ENCODE peak calls at places on chromosomes 6 and 20, in eight cellular contexts. One of them, this sample, is unnamed.

GRCh38 chr6:117477988-117478852 is 4.3 kb upstream of the DCBLD1 start:
- DNase-seq in stomach: no peak
- DNase-seq in thyroid gland: no peak
- DNase-seq in K562: peak
- DNase-seq in heart left ventricle: no peak
- DNase-seq in spleen: no peak
- DNase-seq in body of pancreas: no peak
- DNase-seq in H54: no peak
- DNase-seq in this sample: peak

GRCh38 chr20:45101333-45101850 is 465 bp upstream of the KCNS1 start:
- DNase-seq in stomach: no peak
- DNase-seq in thyroid gland: no peak
- DNase-seq in K562: no peak
- DNase-seq in heart left ventricle: no peak
- DNase-seq in spleen: no peak
- DNase-seq in body of pancreas: no peak
- DNase-seq in H54: no peak
- DNase-seq in this sample: no peak

GRCh38 chr6:116158641-116159040 is 32.7 kb upstream of the COL10A1 start:
- DNase-seq in stomach: no peak
- DNase-seq in thyroid gland: no peak
- DNase-seq in K562: no peak
- DNase-seq in heart left ventricle: no peak
- DNase-seq in spleen: no peak
- DNase-seq in body of pancreas: no peak
- DNase-seq in H54: no peak
- DNase-seq in this sample: no peak

GRCh38 chr20:41371361-41371760 is 4.7 kb upstream of the EMILIN3 start:
- DNase-seq in stomach: no peak
- DNase-seq in thyroid gland: no peak
- DNase-seq in K562: no peak
- DNase-seq in heart left ventricle: no peak
- DNase-seq in spleen: no peak
- DNase-seq in body of pancreas: no peak
- DNase-seq in H54: no peak
- DNase-seq in this sample: no peak

GRCh38 chr20:6632187-6632586 is 135.3 kb upstream of the BMP2 start:
- DNase-seq in stomach: no peak
- DNase-seq in thyroid gland: peak
- DNase-seq in K562: no peak
- DNase-seq in heart left ventricle: peak
- DNase-seq in spleen: no peak
- DNase-seq in body of pancreas: peak
- DNase-seq in H54: no peak
- DNase-seq in this sample: peak

GRCh38 chr20:41655966-41656685 is 37.9 kb upstream of the CHD6 start:
- DNase-seq in stomach: no peak
- DNase-seq in thyroid gland: no peak
- DNase-seq in K562: no peak
- DNase-seq in heart left ventricle: no peak
- DNase-seq in spleen: no peak
- DNase-seq in body of pancreas: no peak
- DNase-seq in H54: no peak
- DNase-seq in this sample: no peak

GRCh38 chr6:36436466-36436865 is 6.2 kb downstream of the PXT1 start:
- DNase-seq in stomach: no peak
- DNase-seq in thyroid gland: no peak
- DNase-seq in K562: no peak
- DNase-seq in heart left ventricle: no peak
- DNase-seq in spleen: no peak
- DNase-seq in body of pancreas: no peak
- DNase-seq in H54: no peak
- DNase-seq in this sample: no peak

GRCh38 chr6:147150303-147150702 is 53.9 kb upstream of the STXBP5 start:
- DNase-seq in stomach: no peak
- DNase-seq in thyroid gland: no peak
- DNase-seq in K562: no peak
- DNase-seq in heart left ventricle: no peak
- DNase-seq in spleen: no peak
- DNase-seq in body of pancreas: no peak
- DNase-seq in H54: no peak
- DNase-seq in this sample: no peak

GRCh38 chr20:22465622-22466446 is 118.5 kb downstream of the FOXA2 start:
- DNase-seq in stomach: peak
- DNase-seq in thyroid gland: no peak
- DNase-seq in K562: no peak
- DNase-seq in heart left ventricle: no peak
- DNase-seq in spleen: no peak
- DNase-seq in body of pancreas: peak
- DNase-seq in H54: no peak
- DNase-seq in this sample: no peak

GRCh38 chr6:44739163-44739562 is 351.7 kb downstream of the CDC5L start:
- DNase-seq in stomach: no peak
- DNase-seq in thyroid gland: no peak
- DNase-seq in K562: no peak
- DNase-seq in heart left ventricle: no peak
- DNase-seq in spleen: no peak
- DNase-seq in body of pancreas: no peak
- DNase-seq in H54: no peak
- DNase-seq in this sample: no peak

GRCh38 chr6:95690328-95690727 is 113.0 kb downstream of the MANEA start:
- DNase-seq in stomach: no peak
- DNase-seq in thyroid gland: no peak
- DNase-seq in K562: no peak
- DNase-seq in heart left ventricle: no peak
- DNase-seq in spleen: no peak
- DNase-seq in body of pancreas: no peak
- DNase-seq in H54: no peak
- DNase-seq in this sample: no peak

GRCh38 chr6:34056301-34056700 is 89.6 kb downstream of the GRM4 start:
- DNase-seq in stomach: peak
- DNase-seq in thyroid gland: peak
- DNase-seq in K562: peak
- DNase-seq in heart left ventricle: peak
- DNase-seq in spleen: no peak
- DNase-seq in body of pancreas: peak
- DNase-seq in H54: no peak
- DNase-seq in this sample: peak

GRCh38 chr6:122780114-122780513 is 598 bp downstream of the FABP7 start:
- DNase-seq in stomach: no peak
- DNase-seq in thyroid gland: no peak
- DNase-seq in K562: no peak
- DNase-seq in heart left ventricle: no peak
- DNase-seq in spleen: no peak
- DNase-seq in body of pancreas: no peak
- DNase-seq in H54: no peak
- DNase-seq in this sample: no peak

GRCh38 chr6:79544299-79544927 is 7.2 kb upstream of the LCA5 start:
- DNase-seq in stomach: no peak
- DNase-seq in thyroid gland: no peak
- DNase-seq in K562: no peak
- DNase-seq in heart left ventricle: no peak
- DNase-seq in spleen: no peak
- DNase-seq in body of pancreas: no peak
- DNase-seq in H54: no peak
- DNase-seq in this sample: no peak

GRCh38 chr6:10237284-10238043 is 177.4 kb downstream of the TFAP2A start:
- DNase-seq in stomach: no peak
- DNase-seq in thyroid gland: no peak
- DNase-seq in K562: no peak
- DNase-seq in heart left ventricle: no peak
- DNase-seq in spleen: no peak
- DNase-seq in body of pancreas: no peak
- DNase-seq in H54: peak
- DNase-seq in this sample: peak

GRCh38 chr20:13289031-13289430 is 68.0 kb downstream of the ISM1 start:
- DNase-seq in stomach: no peak
- DNase-seq in thyroid gland: no peak
- DNase-seq in K562: no peak
- DNase-seq in heart left ventricle: no peak
- DNase-seq in spleen: no peak
- DNase-seq in body of pancreas: no peak
- DNase-seq in H54: no peak
- DNase-seq in this sample: no peak

GRCh38 chr20:13288357-13288756 is 67.3 kb downstream of the ISM1 start:
- DNase-seq in stomach: no peak
- DNase-seq in thyroid gland: no peak
- DNase-seq in K562: no peak
- DNase-seq in heart left ventricle: no peak
- DNase-seq in spleen: no peak
- DNase-seq in body of pancreas: no peak
- DNase-seq in H54: no peak
- DNase-seq in this sample: no peak

GRCh38 chr20:13292486-13292885 is 71.4 kb downstream of the ISM1 start:
- DNase-seq in stomach: no peak
- DNase-seq in thyroid gland: no peak
- DNase-seq in K562: no peak
- DNase-seq in heart left ventricle: no peak
- DNase-seq in spleen: no peak
- DNase-seq in body of pancreas: no peak
- DNase-seq in H54: no peak
- DNase-seq in this sample: no peak

GRCh38 chr20:13291167-13291566 is 70.1 kb downstream of the ISM1 start:
- DNase-seq in stomach: no peak
- DNase-seq in thyroid gland: no peak
- DNase-seq in K562: no peak
- DNase-seq in heart left ventricle: no peak
- DNase-seq in spleen: no peak
- DNase-seq in body of pancreas: no peak
- DNase-seq in H54: no peak
- DNase-seq in this sample: no peak

GRCh38 chr20:13290724-13291123 is 69.7 kb downstream of the ISM1 start:
- DNase-seq in stomach: no peak
- DNase-seq in thyroid gland: no peak
- DNase-seq in K562: no peak
- DNase-seq in heart left ventricle: no peak
- DNase-seq in spleen: no peak
- DNase-seq in body of pancreas: no peak
- DNase-seq in H54: no peak
- DNase-seq in this sample: no peak
- TF ChIP-seq POLR2A in stomach: no peak
- TF ChIP-seq POLR2A in thyroid gland: no peak
- TF ChIP-seq POLR2A in K562: no peak
- TF ChIP-seq POLR2A in heart left ventricle: no peak
- TF ChIP-seq POLR2A in spleen: no peak
- TF ChIP-seq POLR2A in body of pancreas: no peak
- TF ChIP-seq POLR2A in H54: no peak
- TF ChIP-seq POLR2A in this sample: no peak

DNA sequence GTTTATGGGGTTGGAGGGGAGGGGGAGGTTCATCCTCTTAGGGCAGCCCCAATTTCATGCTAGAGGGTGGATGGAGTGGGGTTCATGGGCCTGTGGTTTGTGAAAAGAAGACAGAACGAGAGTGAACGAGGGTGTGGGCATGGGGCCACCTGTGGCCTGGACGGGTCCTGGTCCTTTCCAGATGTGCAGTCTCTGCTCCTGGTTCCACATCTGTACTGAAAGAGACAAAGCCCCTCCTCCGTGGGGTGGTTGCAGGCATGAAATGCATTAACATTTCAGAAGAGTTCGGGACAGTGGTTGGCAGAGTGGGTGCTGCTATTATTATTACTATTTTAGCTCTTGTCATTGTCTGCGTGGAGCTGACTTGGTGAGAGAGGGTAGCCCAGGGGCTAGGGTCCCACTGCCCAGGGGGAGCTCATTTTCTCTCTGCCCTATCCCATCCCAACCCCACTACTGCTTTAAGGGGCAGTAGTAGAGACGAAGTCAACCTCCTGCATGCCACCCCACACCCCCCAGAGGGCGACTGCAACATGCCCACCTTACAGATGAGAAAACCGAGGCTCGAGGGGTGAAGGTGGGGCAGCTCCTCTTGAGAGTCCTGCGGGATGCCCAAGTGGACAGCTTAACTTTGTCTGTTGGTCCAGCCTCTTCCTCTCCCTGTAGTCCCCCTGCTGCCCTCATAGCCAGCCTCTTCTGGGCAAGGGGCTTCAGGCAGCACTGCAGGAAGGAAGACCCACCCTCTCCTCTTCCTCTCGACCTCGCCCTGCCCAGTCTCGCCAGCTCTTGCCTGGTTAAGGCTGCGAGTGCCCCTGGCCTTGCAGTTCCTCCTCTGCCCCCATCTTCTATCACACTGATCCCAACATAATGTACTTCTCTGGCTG is 8.4 kb downstream of the BPIFB2 start:
- DNase-seq in stomach: no peak
- DNase-seq in thyroid gland: no peak
- DNase-seq in K562: no peak
- DNase-seq in heart left ventricle: no peak
- DNase-seq in spleen: peak
- DNase-seq in body of pancreas: no peak
- DNase-seq in H54: no peak
- DNase-seq in this sample: no peak
- TF ChIP-seq POLR2A in stomach: no peak
- TF ChIP-seq POLR2A in thyroid gland: no peak
- TF ChIP-seq POLR2A in K562: no peak
- TF ChIP-seq POLR2A in heart left ventricle: no peak
- TF ChIP-seq POLR2A in spleen: no peak
- TF ChIP-seq POLR2A in body of pancreas: no peak
- TF ChIP-seq POLR2A in H54: no peak
- TF ChIP-seq POLR2A in this sample: no peak

GRCh38 chr6:30101939-30102700 is 10.8 kb downstream of the TRIM31 start:
- DNase-seq in stomach: peak
- DNase-seq in thyroid gland: peak
- DNase-seq in K562: peak
- DNase-seq in heart left ventricle: peak
- DNase-seq in spleen: peak
- DNase-seq in body of pancreas: peak
- DNase-seq in H54: peak
- DNase-seq in this sample: peak
- TF ChIP-seq POLR2A in stomach: peak
- TF ChIP-seq POLR2A in thyroid gland: no peak
- TF ChIP-seq POLR2A in K562: peak
- TF ChIP-seq POLR2A in heart left ventricle: peak
- TF ChIP-seq POLR2A in spleen: no peak
- TF ChIP-seq POLR2A in body of pancreas: peak
- TF ChIP-seq POLR2A in H54: peak
- TF ChIP-seq POLR2A in this sample: peak

DNA sequence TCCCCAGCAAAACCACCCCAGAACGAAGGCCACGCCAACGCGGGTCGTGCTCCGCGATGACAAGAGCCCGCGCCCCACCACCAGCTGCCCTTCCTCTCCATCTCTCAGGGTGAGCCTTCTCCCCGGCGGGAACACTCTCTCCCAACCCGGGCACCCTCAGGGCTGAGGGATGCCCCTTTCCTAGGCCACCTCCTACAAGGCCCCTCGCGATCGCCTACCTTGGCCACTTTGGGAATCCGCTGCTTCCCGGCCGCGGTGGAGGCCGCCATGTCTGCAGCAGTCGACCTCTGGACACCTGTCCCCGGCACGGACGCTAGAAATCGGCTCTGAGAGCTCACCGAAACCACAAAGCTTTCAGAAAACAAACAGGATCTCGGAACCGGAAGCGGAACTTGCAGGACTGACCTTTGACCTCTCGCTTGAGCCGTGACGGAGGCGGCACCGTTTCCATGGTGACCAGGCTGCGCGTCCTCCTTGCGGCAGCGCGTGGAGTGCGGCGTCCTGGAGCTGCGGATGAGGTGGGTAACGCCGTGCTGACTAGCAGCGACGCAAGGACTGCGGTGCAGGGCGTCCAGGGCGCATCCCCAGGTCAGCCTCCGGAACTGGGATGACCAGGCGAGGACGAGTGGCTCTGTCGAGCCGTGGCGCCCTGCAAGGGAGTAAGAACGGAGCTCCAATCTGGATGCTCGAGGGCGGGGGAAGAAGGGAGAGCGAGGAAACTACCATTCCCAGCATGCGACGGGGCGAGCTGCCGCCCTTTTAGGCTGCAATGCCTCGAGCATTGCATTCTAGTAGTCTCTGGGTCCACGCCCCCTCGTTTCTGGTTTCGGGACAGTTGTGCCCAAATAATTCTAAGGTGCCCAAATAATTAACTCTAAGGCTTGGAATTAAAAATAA is at the start of the genes CFAP61 and CRNKL1:
- DNase-seq in stomach: peak
- DNase-seq in thyroid gland: peak
- DNase-seq in K562: peak
- DNase-seq in heart left ventricle: peak
- DNase-seq in spleen: peak
- DNase-seq in body of pancreas: peak
- DNase-seq in H54: peak
- DNase-seq in this sample: peak
- TF ChIP-seq POLR2A in stomach: no peak
- TF ChIP-seq POLR2A in thyroid gland: no peak
- TF ChIP-seq POLR2A in K562: peak
- TF ChIP-seq POLR2A in heart left ventricle: peak
- TF ChIP-seq POLR2A in spleen: no peak
- TF ChIP-seq POLR2A in body of pancreas: no peak
- TF ChIP-seq POLR2A in H54: peak
- TF ChIP-seq POLR2A in this sample: peak

This sample was measured in adrenal gland.